ENCODE peak calls at places on chromosomes 3 and 15, in seven cellular contexts. Y, D, X, C, W, E and N are unnamed samples. For H3K27me3 and H3K4me1, the result is how much of the 10 kb centered on the place peaks cover.

GRCh38 chr15:57732526-57733331 is 26.2 kb downstream of the POLR2M start:
- DNase-seq in Y (peak), D (no peak), X (peak), C (peak), W (no peak), E (peak), N (no peak)

GRCh38 chr3:123379041-123379830 is 69.7 kb downstream of the ADCY5 start:
- DNase-seq in Y (no peak), D (no peak), X (no peak), C (no peak), W (no peak), E (peak), N (no peak)

GRCh38 chr3:195385526-195385925 is 57.3 kb downstream of the ACAP2 start:
- DNase-seq in Y (no peak), D (no peak), X (peak), C (no peak), W (no peak), E (peak), N (no peak)

GRCh38 chr3:45055411-45056143 is 29.5 kb downstream of the CLEC3B start:
- DNase-seq in Y (no peak), D (no peak), X (no peak), C (no peak), W (no peak), E (peak), N (no peak)

GRCh38 chr3:159831466-159831865 is 157.2 kb upstream of the IL12A start:
- DNase-seq in Y (no peak), D (no peak), X (no peak), C (no peak), W (no peak), E (no peak), N (no peak)

GRCh38 chr3:50365080-50365841 is 5.9 kb upstream of the TMEM115 start:
- DNase-seq in Y (peak), D (peak), X (peak), C (peak), W (peak), E (peak), N (peak)

GRCh38 chr3:142065932-142066331 is 83.4 kb downstream of the TFDP2 start:
- DNase-seq in Y (no peak), D (no peak), X (no peak), C (no peak), W (no peak), E (no peak), N (no peak)

GRCh38 chr15:95169701-95170459 is 938.5 kb downstream of the MCTP2 start:
- DNase-seq in Y (no peak), D (peak), X (no peak), C (no peak), W (no peak), E (no peak), N (no peak)

GRCh38 chr3:12557472-12558105 is 702 bp downstream of the MKRN2 start:
- DNase-seq in Y (no peak), D (no peak), X (no peak), C (no peak), W (no peak), E (no peak), N (no peak)

GRCh38 chr3:27728195-27729087 is 6.3 kb upstream of the EOMES start:
- DNase-seq in Y (no peak), D (no peak), X (no peak), C (no peak), W (no peak), E (peak), N (no peak)

GRCh38 chr3:69219101-69219708 is 96.8 kb upstream of the LMOD3 start:
- DNase-seq in Y (no peak), D (no peak), X (no peak), C (no peak), W (no peak), E (no peak), N (no peak)

GRCh38 chr3:105119801-105120340 is 246.8 kb upstream of the ALCAM start:
- DNase-seq in Y (no peak), D (no peak), X (no peak), C (no peak), W (no peak), E (no peak), N (no peak)

GRCh38 chr3:59862686-59863085 is 812.9 kb upstream of the CFAP20DC start:
- DNase-seq in Y (no peak), D (no peak), X (no peak), C (no peak), W (no peak), E (no peak), N (no peak)

GRCh38 chr3:128845119-128845518 is 34.3 kb upstream of the ACAD9 start:
- DNase-seq in Y (no peak), D (no peak), X (no peak), C (no peak), W (no peak), E (peak), N (no peak)

GRCh38 chr3:173660645-173661299 is 263.2 kb downstream of the NLGN1 start:
- DNase-seq in Y (no peak), D (no peak), X (no peak), C (no peak), W (no peak), E (no peak), N (no peak)

GRCh38 chr3:188747487-188747886 is 424.3 kb upstream of the TPRG1 start:
- DNase-seq in Y (no peak), D (no peak), X (no peak), C (no peak), W (no peak), E (no peak), N (no peak)

GRCh38 chr3:128415110-128415772 is 51.4 kb downstream of the DNAJB8 start:
- DNase-seq in Y (no peak), D (no peak), X (no peak), C (no peak), W (no peak), E (no peak), N (no peak)

GRCh38 chr3:186280737-186281136 is 81.3 kb downstream of the DGKG start:
- DNase-seq in Y (no peak), D (no peak), X (no peak), C (no peak), W (no peak), E (no peak), N (no peak)

GRCh38 chr15:67303490-67304363 is 49.1 kb downstream of the IQCH start:
- DNase-seq in Y (peak), D (no peak), X (no peak), C (peak), W (no peak), E (no peak), N (no peak)

GRCh38 chr3:22729212-22729611 is 473.9 kb upstream of the UBE2E2 start:
- DNase-seq in Y (no peak), D (no peak), X (no peak), C (no peak), W (no peak), E (no peak), N (no peak)

GRCh38 chr3:52013802-52014598 is 18.3 kb upstream of the RPL29 start:
- DNase-seq in Y (no peak), D (no peak), X (no peak), C (no peak), W (no peak), E (no peak), N (no peak)
- H3K27me3 ChIP-seq in Y (under half), D (under half), X (under half), C (under half), W (under half), E (under half), N (under half)

GRCh38 chr3:42588625-42589024 is 2.0 kb upstream of the SS18L2 start:
- DNase-seq in Y (no peak), D (no peak), X (no peak), C (no peak), W (no peak), E (no peak), N (no peak)

GRCh38 chr3:42591811-42592210 is 1.2 kb downstream of the SS18L2 start:
- DNase-seq in Y (no peak), D (no peak), X (no peak), C (no peak), W (no peak), E (no peak), N (no peak)

GRCh38 chr3:42593635-42594034 is 3.0 kb downstream of the SS18L2 start:
- DNase-seq in Y (no peak), D (no peak), X (no peak), C (no peak), W (no peak), E (no peak), N (no peak)

GRCh38 chr3:42589382-42590109 is 1.1 kb upstream of the SS18L2 start:
- DNase-seq in Y (no peak), D (no peak), X (no peak), C (no peak), W (no peak), E (peak), N (no peak)

DNA sequence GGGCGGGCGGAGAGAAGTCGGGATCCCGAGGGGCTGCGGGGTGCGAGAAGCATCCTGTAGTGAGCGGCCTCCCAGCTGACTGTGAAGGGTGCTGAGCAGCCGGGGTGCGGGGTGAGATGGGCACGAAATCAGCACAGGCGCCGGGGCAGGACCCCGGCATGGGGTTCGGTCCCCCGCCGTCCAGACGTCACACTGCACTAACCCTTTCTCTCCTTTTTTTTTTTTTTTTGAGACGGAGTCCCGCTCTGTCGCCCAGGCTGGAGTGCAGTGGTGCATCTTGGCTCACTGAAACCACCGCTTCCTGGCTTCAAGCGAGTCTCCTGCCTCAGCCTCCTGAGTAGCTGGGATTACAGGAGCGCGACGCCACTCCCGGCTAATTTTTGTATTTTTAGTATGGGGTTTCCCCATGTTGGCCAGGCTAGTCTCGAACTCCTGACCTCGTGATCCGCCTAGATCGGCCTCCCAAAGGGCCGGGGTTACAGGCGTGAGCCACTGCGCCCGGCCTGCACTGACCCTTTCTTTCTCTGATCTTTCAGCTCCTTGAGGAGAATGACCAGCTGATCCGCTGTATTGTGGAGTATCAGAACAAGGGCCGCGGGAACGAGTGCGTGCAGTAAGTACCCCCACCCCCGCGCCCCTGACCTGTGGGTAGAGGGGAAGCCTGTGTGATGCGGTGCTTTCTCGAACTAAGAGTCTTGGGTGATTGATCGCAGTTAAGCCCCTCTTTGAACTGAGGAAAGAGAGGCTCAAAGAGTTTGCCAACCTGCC is 513 bp downstream of the SS18L2 start:
- DNase-seq in Y (no peak), D (peak), X (no peak), C (no peak), W (no peak), E (peak), N (no peak)
- H3K27ac ChIP-seq in Y (peak), D (peak), X (peak), C (peak), W (peak), E (peak), N (peak)

GRCh38 chr3:65537109-65537508 is 501.6 kb downstream of the MAGI1 start:
- DNase-seq in Y (no peak), D (no peak), X (no peak), C (no peak), W (no peak), E (no peak), N (no peak)

GRCh38 chr3:65538101-65538500 is 500.6 kb downstream of the MAGI1 start:
- DNase-seq in Y (no peak), D (no peak), X (no peak), C (no peak), W (no peak), E (no peak), N (no peak)

GRCh38 chr3:65535260-65535659 is 503.5 kb downstream of the MAGI1 start:
- DNase-seq in Y (no peak), D (no peak), X (no peak), C (no peak), W (no peak), E (no peak), N (no peak)

GRCh38 chr3:65534825-65535224 is 503.9 kb downstream of the MAGI1 start:
- DNase-seq in Y (no peak), D (no peak), X (no peak), C (no peak), W (no peak), E (no peak), N (no peak)

GRCh38 chr3:65539620-65540019 is 499.1 kb downstream of the MAGI1 start:
- DNase-seq in Y (no peak), D (no peak), X (no peak), C (no peak), W (no peak), E (peak), N (no peak)
- H3K4me1 ChIP-seq in Y (under half), D (under half), X (under half), C (under half), W (under half), E (under half), N (under half)

DNA sequence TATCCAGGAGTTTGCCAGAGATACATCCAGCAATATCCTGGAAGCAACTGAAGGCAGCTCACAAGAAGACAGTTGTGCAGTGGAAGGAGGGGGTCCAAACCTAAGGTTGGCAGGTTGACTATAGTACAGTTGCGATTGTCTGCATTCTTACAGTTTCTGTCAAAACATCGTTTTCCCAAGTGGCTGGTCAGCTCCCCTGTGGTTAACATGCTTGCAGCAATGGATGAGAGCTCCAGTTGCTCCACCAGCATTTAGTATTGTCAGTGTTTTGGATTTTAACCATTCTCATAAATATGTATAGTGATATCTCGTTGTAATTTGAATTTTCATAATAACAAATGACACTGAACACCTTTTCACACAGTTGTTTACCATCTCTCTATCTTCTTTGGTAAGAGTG is 31.5 kb downstream of the KLF13 start:
- DNase-seq in Y (no peak), D (no peak), X (no peak), C (no peak), W (no peak), E (no peak), N (no peak)
- H3K27me3 ChIP-seq in Y (under half), D (under half), X (under half), C (under half), W (under half), E (under half), N (under half)

DNA sequence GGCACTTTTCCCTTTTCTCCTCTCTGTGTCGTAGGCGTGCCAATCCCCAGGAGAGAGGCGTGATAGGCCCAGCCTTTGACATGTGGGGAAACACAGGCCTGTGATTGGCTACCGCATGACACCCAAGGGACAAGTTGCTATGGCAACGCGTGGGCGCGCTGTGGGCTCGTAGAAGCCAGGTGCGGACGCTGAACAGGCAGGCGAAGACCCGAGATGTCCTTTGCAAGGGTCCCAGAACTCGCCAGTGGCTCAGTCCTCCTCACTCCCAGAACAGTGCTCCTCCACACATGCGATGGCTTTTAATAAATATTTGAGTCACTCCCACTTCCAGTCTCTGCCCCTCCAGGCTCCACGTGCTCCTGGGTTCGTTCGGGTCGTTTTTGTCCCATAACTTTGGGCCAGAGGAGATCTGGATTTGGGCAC is 4.2 kb downstream of the SLC51B start:
- DNase-seq in Y (peak), D (peak), X (peak), C (peak), W (peak), E (peak), N (peak)
- H3K27ac ChIP-seq in Y (no peak), D (no peak), X (no peak), C (no peak), W (no peak), E (peak), N (no peak)

GRCh38 chr3:169659858-169660614 is 3.5 kb downstream of the MECOM start:
- DNase-seq in Y (no peak), D (peak), X (peak), C (no peak), W (no peak), E (peak), N (no peak)

GRCh38 chr3:169660709-169661566 is 2.6 kb downstream of the MECOM start:
- DNase-seq in Y (no peak), D (no peak), X (peak), C (peak), W (no peak), E (peak), N (no peak)

GRCh38 chr3:169664034-169664820 is 715 bp upstream of the MECOM start:
- DNase-seq in Y (no peak), D (no peak), X (peak), C (no peak), W (no peak), E (peak), N (no peak)

GRCh38 chr3:169661567-169662214 is 1.8 kb downstream of the MECOM start:
- DNase-seq in Y (peak), D (peak), X (peak), C (peak), W (no peak), E (peak), N (no peak)

DNA sequence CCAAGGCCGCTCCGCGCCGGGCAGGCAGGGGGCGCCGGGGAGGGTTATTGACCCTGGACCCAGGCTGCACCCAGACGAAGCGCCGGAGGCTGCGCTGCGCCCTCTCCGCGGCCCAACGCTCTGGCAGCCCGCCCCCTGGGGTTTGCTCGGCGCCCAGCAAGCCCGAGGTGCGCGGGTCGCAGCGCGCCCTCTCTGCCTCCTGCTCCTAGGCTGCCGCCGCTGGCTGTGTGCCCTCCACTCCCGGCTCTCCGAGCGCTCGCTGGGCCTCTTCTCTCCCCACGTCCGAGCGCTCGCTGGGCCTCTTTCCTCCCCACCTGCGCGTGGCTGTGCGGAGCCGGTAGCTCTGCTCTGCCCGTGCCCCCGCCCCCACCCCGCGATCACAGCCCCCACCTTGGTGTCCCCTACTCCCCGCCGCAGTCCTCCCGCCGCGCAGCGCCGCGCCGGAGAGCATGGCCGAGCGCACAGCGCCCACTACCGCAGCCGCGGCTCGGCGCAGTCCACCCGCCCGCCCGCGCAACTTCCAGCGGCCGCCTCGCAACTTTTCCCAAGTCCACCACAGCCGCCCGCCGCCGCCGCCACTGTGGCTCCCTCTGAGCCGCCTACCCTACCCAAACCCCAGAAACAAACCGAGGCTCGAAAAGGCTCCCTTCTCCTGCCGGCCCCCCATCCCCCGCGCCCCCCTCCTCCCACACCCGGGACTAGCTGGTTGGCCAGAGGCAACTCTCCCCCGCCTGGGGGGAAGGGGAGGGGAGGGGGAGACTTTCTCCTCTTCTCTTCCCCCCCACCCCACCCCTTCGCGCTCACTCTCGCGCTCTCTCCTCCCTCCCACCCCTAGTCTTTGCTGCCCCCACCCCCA is 1.1 kb downstream of the MECOM start:
- DNase-seq in Y (peak), D (peak), X (peak), C (peak), W (no peak), E (peak), N (no peak)
- H3K4me1 ChIP-seq in Y (under half), D (under half), X (under half), C (under half), W (under half), E (under half), N (half or more)